ENCODE peak calls at places on chromosomes 3 and 15, in five cellular contexts. F is cardiac fibroblast, A is dorsolateral prefrontal cortex, J is NT2/D1, E is ovary. L is an unnamed sample.
A peak's percentile ranks its signal among the peaks of the same experiment; 100 is the strongest.

GRCh38 chr3:183265713-183266417 is 12.8 kb downstream of the B3GNT5 start:
- DNase-seq in F (peak; percentile 70), A (peak; percentile 39), J (no peak), E (no peak), L (peak; percentile 88)

GRCh38 chr15:80556694-80557367 is 138.3 kb upstream of the ABHD17C start:
- DNase-seq in F (peak; percentile 36), A (no peak), J (no peak), E (no peak), L (no peak)

GRCh38 chr3:20130122-20130521 is 55.9 kb downstream of the SGO1 start:
- DNase-seq in F (no peak), A (no peak), J (no peak), E (no peak), L (no peak)

GRCh38 chr3:182233405-182233804 is 521.7 kb downstream of the SOX2 start:
- DNase-seq in F (no peak), A (no peak), J (no peak), E (no peak), L (no peak)

GRCh38 chr15:70556376-70556775 is 207.0 kb downstream of the UACA start:
- DNase-seq in F (no peak), A (no peak), J (no peak), E (no peak), L (no peak)

GRCh38 chr3:153414972-153415371 is 252.9 kb downstream of the RAP2B start:
- DNase-seq in F (no peak), A (no peak), J (no peak), E (no peak), L (peak; percentile 34)

GRCh38 chr3:13077431-13078157 is 4.4 kb upstream of the IQSEC1 start:
- DNase-seq in F (no peak), A (peak; percentile 83), J (no peak), E (no peak), L (no peak)

GRCh38 chr3:188278717-188279324 is 124.9 kb downstream of the LPP start:
- DNase-seq in F (no peak), A (no peak), J (no peak), E (no peak), L (no peak)

GRCh38 chr3:101725192-101725889 is 927 bp downstream of the CEP97 start:
- DNase-seq in F (peak; percentile 22), A (peak; percentile 43), J (no peak), E (no peak), L (peak; percentile 23)

GRCh38 chr3:67414740-67415139 is 239.7 kb downstream of the SUCLG2 start:
- DNase-seq in F (peak; percentile 24), A (no peak), J (no peak), E (no peak), L (peak; percentile 43)

GRCh38 chr3:72549819-72550581 is 298.2 kb downstream of the SHQ1 start:
- DNase-seq in F (no peak), A (no peak), J (no peak), E (no peak), L (no peak)

GRCh38 chr15:25057574-25057973 is 102.8 kb downstream of the SNRPN start:
- DNase-seq in F (no peak), A (no peak), J (no peak), E (no peak), L (no peak)

GRCh38 chr15:40252438-40253178 is 13.7 kb downstream of the PAK6 start:
- DNase-seq in F (peak; percentile 27), A (no peak), J (no peak), E (no peak), L (peak; percentile 23)

GRCh38 chr15:52406601-52407000 is 111.0 kb upstream of the MYO5C start:
- DNase-seq in F (peak; percentile 13), A (no peak), J (no peak), E (no peak), L (no peak)

GRCh38 chr15:75232252-75232813 is 25.8 kb upstream of the GOLGA6C start:
- DNase-seq in F (no peak), A (no peak), J (no peak), E (no peak), L (no peak)
- H3K4me3 ChIP-seq in F (no peak overlapping the region), A (no peak overlapping the region), J (no peak overlapping the region), E (no peak overlapping the region), L (no peak overlapping the region)

DNA sequence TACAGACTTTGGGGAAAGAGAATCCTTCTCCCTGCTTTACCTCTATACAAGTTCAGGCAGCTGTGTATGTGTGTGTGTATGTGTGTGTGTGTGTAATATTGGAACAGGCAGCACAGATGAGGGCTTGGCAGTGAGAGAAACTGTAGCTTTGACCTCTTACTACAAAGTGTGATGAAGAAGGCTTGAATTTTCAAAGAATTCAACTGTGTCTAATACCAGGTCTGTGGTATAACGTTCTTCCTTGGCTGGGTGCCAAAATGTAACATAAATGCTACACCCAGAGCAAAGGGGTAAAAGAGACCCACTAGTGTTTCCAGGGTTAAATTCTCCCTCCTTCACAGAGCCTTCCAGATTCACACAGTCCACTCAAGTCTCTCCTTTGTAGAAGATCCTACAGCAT is 51.1 kb downstream of the CHST2 start:
- DNase-seq in F (peak; percentile 67), A (no peak), J (no peak), E (no peak), L (peak; percentile 94)
- H3K4me3 ChIP-seq in F (no peak overlapping the region), A (no peak overlapping the region), J (no peak overlapping the region), E (no peak overlapping the region), L (no peak overlapping the region)

GRCh38 chr15:65595960-65596359 is 15.0 kb downstream of the INTS14 start:
- DNase-seq in F (peak; percentile 22), A (no peak), J (no peak), E (no peak), L (peak; percentile 25)
- H3K4me3 ChIP-seq in F (no peak overlapping the region), A (no peak overlapping the region), J (no peak overlapping the region), E (no peak overlapping the region), L (no peak overlapping the region)

DNA sequence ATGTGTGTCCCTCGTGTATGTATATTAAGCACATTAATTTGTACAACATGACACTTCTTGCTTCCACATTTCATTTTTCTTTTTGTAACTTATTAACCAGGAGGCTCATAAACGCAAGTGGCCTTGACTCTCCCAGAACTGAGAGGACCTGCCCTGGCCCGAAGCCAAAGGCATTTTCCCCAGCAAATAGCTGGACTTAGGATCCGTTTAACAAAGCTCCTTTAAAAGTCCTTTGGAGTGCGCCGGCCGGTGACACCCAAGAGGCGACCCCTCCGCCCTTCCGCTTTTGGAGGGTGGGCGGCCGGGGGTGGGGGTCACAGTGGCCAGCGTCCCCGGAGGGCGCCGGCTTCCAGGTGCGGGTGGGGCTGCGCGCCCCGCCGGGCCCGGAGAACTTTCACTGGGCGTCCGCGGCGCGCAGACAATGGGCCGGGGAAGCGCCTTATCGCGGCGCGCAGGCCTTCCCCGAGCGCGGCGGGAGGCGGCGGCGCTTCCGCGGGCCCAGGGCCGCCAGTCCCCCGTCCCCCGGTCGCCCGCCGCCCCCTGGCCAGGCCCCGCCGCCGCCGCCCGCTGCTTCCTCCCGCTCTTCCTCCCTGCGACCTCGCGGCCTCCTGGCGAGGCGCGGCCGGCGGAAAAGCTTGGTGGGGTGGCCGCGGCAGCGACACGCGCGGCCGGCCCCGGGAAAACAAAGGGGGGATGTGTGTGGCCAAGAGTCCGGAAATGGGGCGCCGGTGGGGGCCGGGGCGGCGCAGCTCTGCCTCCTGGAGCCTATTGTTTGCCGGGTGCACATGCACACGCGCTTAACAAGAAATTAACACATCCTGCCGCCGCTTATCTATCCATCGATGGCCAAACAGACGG is 613.4 kb downstream of the MCTP2 start:
- DNase-seq in F (peak; percentile 37), A (no peak), J (no peak), E (peak; percentile 68), L (peak; percentile 50)
- H3K4me3 ChIP-seq in F (peak overlapping the region; percentile 24), A (peak overlapping the region; percentile 41), J (peak overlapping the region; percentile 35), E (peak overlapping the region; percentile 39), L (peak overlapping the region; percentile 51)